ENCODE peak calls at places on chromosomes 12 and 14, in four cellular contexts. O is activated CD4-positive, CD25-positive, alpha-beta regulatory T cell treated with anti-CD3 and anti-CD28 coated beads, Interleukin-2, amount 50 U/mL, for 16 hours; Y is left lung; U is Ammon's horn. R is an unnamed sample.

GRCh38 chr14:41609704-41610183 is 3.1 kb downstream of the LRFN5 start:
- DNase-seq in O (no peak), U (peak), Y (peak), R (peak)

GRCh38 chr14:94675036-94675435 is 62.8 kb downstream of the SERPINA3 start:
- DNase-seq in Y (no peak), U (no peak), O (no peak), R (peak)

GRCh38 chr14:96627811-96628775 is 125.9 kb downstream of the PAPOLA start:
- DNase-seq in U (no peak), Y (no peak), O (no peak), R (no peak)

GRCh38 chr12:5000204-5000603 is 43.5 kb upstream of the KCNA5 start:
- DNase-seq in O (no peak), Y (no peak), U (no peak), R (no peak)

GRCh38 chr12:114936148-114937099 is 252.4 kb upstream of the TBX3 start:
- DNase-seq in Y (no peak), U (no peak), O (no peak), R (no peak)

GRCh38 chr12:53624956-53625355 is 1.2 kb downstream of the ATF7 start:
- DNase-seq in O (no peak), Y (no peak), U (no peak), R (no peak)

GRCh38 chr12:117047810-117048584 is 51.2 kb downstream of the TESC start:
- DNase-seq in U (no peak), Y (no peak), O (no peak), R (no peak)

GRCh38 chr12:92297405-92297804 is 151.8 kb upstream of the BTG1 start:
- DNase-seq in O (no peak), U (no peak), Y (no peak), R (no peak)

GRCh38 chr14:33792387-33793368 is 158.2 kb downstream of the EGLN3 start:
- DNase-seq in U (peak), Y (peak), O (peak), R (peak)

GRCh38 chr12:127548123-127548553 is 718.8 kb upstream of the TMEM132C start:
- DNase-seq in U (no peak), Y (no peak), O (no peak), R (no peak)

GRCh38 chr12:46818654-46819053 is 7.1 kb downstream of the SLC38A4 start:
- DNase-seq in Y (no peak), O (no peak), U (no peak), R (no peak)

GRCh38 chr12:11797317-11797913 is 147.9 kb downstream of the ETV6 start:
- DNase-seq in U (no peak), Y (no peak), O (no peak), R (no peak)

GRCh38 chr14:86838363-86838762 is 1154.6 kb downstream of the GALC start:
- DNase-seq in Y (no peak), O (no peak), U (no peak), R (no peak)

GRCh38 chr12:1662761-1663439 is 28.0 kb upstream of the ADIPOR2 start:
- DNase-seq in O (no peak), Y (peak), U (no peak), R (no peak)

GRCh38 chr12:52582971-52583456 is 9.4 kb upstream of the KRT74 start:
- DNase-seq in Y (no peak), O (peak), U (peak), R (no peak)